ENCODE peak calls at places on chromosome 2, in six cellular contexts. S is RWPE2, T is GM04503, U is ACHN, B is C1 segment of cervical spinal cord, Q is T-helper 1 cell. W is an unnamed sample.
A peak's percentile ranks its signal among the peaks of the same experiment; 100 is the strongest.

GRCh38 chr2:65144571-65144970 is 14.7 kb upstream of the RAB1A start:
- DNase-seq in B (no peak), Q (no peak), T (no peak), S (no peak), U (no peak), W (no peak)

GRCh38 chr2:130390460-130391057 is 34.7 kb downstream of the PTPN18 start:
- DNase-seq in Q (no peak), B (no peak), U (no peak), T (no peak), S (no peak), W (no peak)

GRCh38 chr2:164763431-164763830 is 78.2 kb downstream of the COBLL1 start:
- DNase-seq in U (no peak), Q (no peak), B (no peak), S (no peak), T (no peak), W (no peak)

GRCh38 chr2:97695744-97696143 is 17.6 kb upstream of the ZAP70 start:
- DNase-seq in S (no peak), Q (no peak), U (no peak), B (no peak), T (no peak), W (no peak)

GRCh38 chr2:227180286-227180685 is 15.9 kb downstream of the COL4A3 start:
- DNase-seq in B (peak; percentile 37), T (no peak), S (no peak), U (peak; percentile 24), Q (no peak), W (no peak)

GRCh38 chr2:10962004-10962403 is 50.3 kb downstream of the KCNF1 start:
- DNase-seq in B (no peak), U (no peak), Q (no peak), S (no peak), T (no peak), W (no peak)

GRCh38 chr2:58512878-58513277 is 271.8 kb upstream of the FANCL start:
- DNase-seq in Q (no peak), B (no peak), S (no peak), T (no peak), U (no peak), W (no peak)

GRCh38 chr2:101415220-101415619 is 27.9 kb upstream of the CREG2 start:
- DNase-seq in U (no peak), T (no peak), Q (no peak), B (no peak), S (no peak), W (no peak)

GRCh38 chr2:29530281-29530680 is 391.1 kb downstream of the ALK start:
- DNase-seq in T (no peak), B (no peak), S (no peak), Q (no peak), U (no peak), W (no peak)

GRCh38 chr2:207148025-207148424 is 17.7 kb downstream of the KLF7 start:
- DNase-seq in S (no peak), B (no peak), U (no peak), Q (no peak), T (peak; percentile 71), W (no peak)

GRCh38 chr2:143313861-143314260 is 184.6 kb downstream of the ARHGAP15 start:
- DNase-seq in T (no peak), Q (no peak), U (no peak), B (no peak), S (no peak), W (no peak)

GRCh38 chr2:61855178-61855523 is 1.3 kb upstream of the FAM161A start:
- DNase-seq in U (peak; percentile 58), S (no peak), B (peak; percentile 24), T (no peak), Q (no peak), W (no peak)

GRCh38 chr2:222753251-222753824 is 81.9 kb downstream of the MOGAT1 start:
- DNase-seq in T (no peak), B (no peak), Q (no peak), S (no peak), U (no peak), W (no peak)

GRCh38 chr2:11967946-11968465 is 221.6 kb downstream of the LPIN1 start:
- DNase-seq in U (no peak), Q (no peak), S (no peak), T (peak; percentile 18), B (no peak), W (no peak)

GRCh38 chr2:233142355-233142897 is 82.3 kb downstream of the INPP5D start:
- DNase-seq in T (no peak), B (no peak), Q (no peak), S (no peak), U (no peak), W (peak; percentile 10)

GRCh38 chr2:164917296-164917903 is 37.9 kb downstream of the SLC38A11 start:
- DNase-seq in U (peak; percentile 69), S (no peak), Q (no peak), B (no peak), T (no peak), W (no peak)